ENCODE peak calls at places on chromosomes 12 and 14, in ten cellular contexts. O is Caco-2, M is adrenal gland, G is psoas muscle, E is testis, B is left ventricle myocardium inferior, K is BE2C, H is body of pancreas, W is heart left ventricle, D is hepatocyte. Y is an unnamed sample.

GRCh38 chr12:10143205-10143604 is 13.2 kb upstream of the CLEC7A start:
- DNase-seq in O (no peak), M (no peak), G (no peak), E (no peak), B (no peak), K (no peak), H (no peak), W (no peak), D (no peak), Y (no peak)

GRCh38 chr12:69583203-69583602 is 2.1 kb upstream of the CCT2 start:
- DNase-seq in O (peak; percentile 61), M (no peak), G (no peak), E (no peak), B (no peak), K (no peak), H (no peak), W (no peak), D (peak; percentile 30), Y (no peak)

GRCh38 chr12:42695490-42695995 is 106.0 kb upstream of the PRICKLE1 start:
- DNase-seq in O (no peak), M (no peak), G (no peak), E (peak; percentile 33), B (no peak), K (no peak), H (no peak), W (no peak), D (no peak), Y (no peak)

GRCh38 chr14:67285876-67286452 is 44.7 kb downstream of the PALS1 start:
- DNase-seq in O (peak; percentile 25), M (no peak), G (no peak), E (no peak), B (no peak), K (no peak), H (no peak), W (no peak), D (peak; percentile 77), Y (no peak)

GRCh38 chr12:64826234-64826633 is 1.8 kb downstream of the TBC1D30 start:
- DNase-seq in O (no peak), M (peak; percentile 60), G (peak; percentile 53), E (peak; percentile 81), B (peak; percentile 51), K (no peak), H (peak; percentile 67), W (peak; percentile 39), D (peak; percentile 78), Y (peak; percentile 44)

GRCh38 chr14:91493169-91493568 is 16.9 kb downstream of the PPP4R3A start:
- DNase-seq in O (peak; percentile 13), M (no peak), G (no peak), E (no peak), B (no peak), K (no peak), H (no peak), W (no peak), D (no peak), Y (no peak)

GRCh38 chr12:3119192-3119744 is 42.1 kb downstream of the TSPAN9 start:
- DNase-seq in O (no peak), M (no peak), G (no peak), E (no peak), B (no peak), K (no peak), H (no peak), W (no peak), D (no peak), Y (no peak)

GRCh38 chr12:130482448-130482847 is 144.8 kb downstream of the PIWIL1 start:
- DNase-seq in O (no peak), M (no peak), G (no peak), E (no peak), B (no peak), K (no peak), H (no peak), W (no peak), D (no peak), Y (no peak)

GRCh38 chr12:50061946-50062725 is 4.7 kb downstream of the ASIC1 start:
- DNase-seq in O (no peak), M (no peak), G (peak; percentile 23), E (no peak), B (no peak), K (no peak), H (no peak), W (no peak), D (no peak), Y (no peak)

GRCh38 chr12:96220902-96221301 is 26.7 kb downstream of the ELK3 start:
- DNase-seq in O (no peak), M (no peak), G (no peak), E (no peak), B (peak; percentile 86), K (no peak), H (no peak), W (peak; percentile 71), D (no peak), Y (peak; percentile 71)

GRCh38 chr14:64789696-64790095 is 85.5 kb downstream of the PLEKHG3 start:
- DNase-seq in O (no peak), M (no peak), G (no peak), E (no peak), B (no peak), K (no peak), H (no peak), W (no peak), D (no peak), Y (no peak)

GRCh38 chr14:67232631-67233030 is 8.6 kb upstream of the PALS1 start:
- DNase-seq in O (no peak), M (no peak), G (no peak), E (no peak), B (no peak), K (no peak), H (no peak), W (no peak), D (no peak), Y (no peak)

GRCh38 chr12:44774815-44775411 is 101.2 kb downstream of the NELL2 start:
- DNase-seq in O (peak; percentile 74), M (no peak), G (no peak), E (peak; percentile 74), B (no peak), K (peak; percentile 54), H (peak; percentile 44), W (no peak), D (peak; percentile 34), Y (no peak)

GRCh38 chr12:7588703-7589329 is 76.9 kb downstream of the APOBEC1 start:
- DNase-seq in O (peak; percentile 77), M (peak; percentile 53), G (no peak), E (peak; percentile 86), B (no peak), K (peak; percentile 51), H (peak; percentile 69), W (peak; percentile 31), D (peak; percentile 65), Y (no peak)

GRCh38 chr12:82596484-82596883 is 90.2 kb upstream of the TMTC2 start:
- DNase-seq in O (no peak), M (no peak), G (no peak), E (no peak), B (no peak), K (no peak), H (no peak), W (no peak), D (no peak), Y (no peak)

GRCh38 chr14:65228436-65228835 is 126.1 kb upstream of the MAX start:
- DNase-seq in O (no peak), M (no peak), G (no peak), E (no peak), B (no peak), K (no peak), H (no peak), W (no peak), D (no peak), Y (no peak)

DNA sequence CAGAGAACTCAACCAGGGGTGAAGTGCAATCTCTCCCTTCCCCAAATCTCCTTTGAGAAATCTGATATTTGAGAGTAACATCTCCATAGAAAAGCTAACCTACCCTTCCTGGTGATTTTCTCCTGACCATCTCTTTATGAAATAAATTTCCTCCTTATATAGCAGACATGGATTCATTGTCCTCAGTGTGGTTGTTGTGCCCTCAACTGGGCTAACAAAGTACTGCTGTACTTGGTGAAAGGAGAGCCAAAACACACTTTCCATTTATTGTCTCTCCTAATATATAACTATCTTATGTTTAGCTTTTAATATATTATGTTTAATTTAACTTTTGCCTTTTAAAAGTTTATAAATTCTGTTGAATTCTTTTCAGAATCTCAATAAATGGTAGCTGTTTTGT is 65.1 kb upstream of the SLCO1B1 start:
- DNase-seq in O (peak; percentile 33), M (no peak), G (no peak), E (peak; percentile 18), B (no peak), K (no peak), H (no peak), W (no peak), D (peak; percentile 11), Y (no peak)
- TF ChIP-seq CTCF in O (peak; percentile 41), M (no peak), G (no peak), E (no peak), B (peak; percentile 51), K (peak; percentile 36), H (peak; percentile 20), W (no peak), D (peak; percentile 48), Y (peak; percentile 16)

GRCh38 chr14:20008156-20008555 is 6.2 kb downstream of the OR4Q2 start:
- DNase-seq in O (no peak), M (no peak), G (no peak), E (no peak), B (no peak), K (no peak), H (no peak), W (no peak), D (no peak), Y (no peak)
- H3K4me1 ChIP-seq in O (no peaks in the 10 kb centered on the region), M (no peaks in the 10 kb centered on the region), G (no peaks in the 10 kb centered on the region), E (no peaks in the 10 kb centered on the region), B (no peaks in the 10 kb centered on the region), K (no peaks in the 10 kb centered on the region), H (no peaks in the 10 kb centered on the region), W (no peaks in the 10 kb centered on the region), D (no peaks in the 10 kb centered on the region), Y (no peaks in the 10 kb centered on the region)

DNA sequence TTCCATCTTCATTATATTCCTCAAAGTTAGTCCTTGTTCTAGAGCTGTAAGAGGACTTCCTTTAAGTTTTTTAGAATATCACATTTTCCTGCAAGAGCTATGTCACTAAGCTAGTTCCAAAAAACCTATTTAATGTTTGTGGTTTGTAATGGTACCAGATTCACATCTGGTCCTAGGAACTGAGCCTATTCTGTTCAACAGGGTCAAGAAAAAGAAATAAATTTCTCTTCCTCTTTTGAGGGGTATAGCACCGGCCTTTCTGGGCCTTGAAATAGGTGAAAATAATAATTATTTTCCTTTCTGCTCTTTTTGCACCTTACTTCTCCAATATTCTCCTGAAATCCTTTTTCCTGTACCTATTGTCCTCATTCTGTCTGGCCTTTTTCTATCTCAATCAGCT is 3.6 kb upstream of the STXBP6 start:
- DNase-seq in O (no peak), M (no peak), G (no peak), E (no peak), B (no peak), K (no peak), H (no peak), W (no peak), D (no peak), Y (no peak)
- TF ChIP-seq CTCF in O (no peak), M (no peak), G (no peak), E (no peak), B (no peak), K (no peak), H (no peak), W (no peak), D (no peak), Y (no peak)

DNA sequence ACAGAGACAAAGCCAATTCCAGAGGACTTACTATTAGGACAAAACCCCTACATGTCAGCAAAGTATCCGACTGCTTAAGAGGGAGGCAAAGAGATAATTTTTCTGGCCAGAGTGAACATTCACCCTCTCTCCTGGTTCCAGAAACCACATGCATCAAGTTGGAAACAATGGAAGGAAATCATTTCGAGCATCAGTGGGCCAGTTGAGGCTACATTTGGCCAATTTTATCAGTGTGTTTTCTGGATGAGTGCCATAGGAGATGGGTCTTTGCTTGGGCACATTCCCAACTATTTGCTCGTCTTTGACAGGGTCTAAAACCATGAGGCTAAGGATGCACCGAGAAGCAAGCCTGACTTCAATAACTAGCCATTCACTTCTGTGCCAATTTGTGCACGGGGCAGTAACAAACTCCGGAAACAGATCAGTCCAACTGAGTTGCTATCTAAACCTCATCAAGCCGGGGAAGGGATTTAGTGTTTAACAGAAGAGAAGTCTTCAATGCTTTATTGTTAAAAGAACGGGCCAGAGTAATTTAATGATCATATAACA is 17.4 kb downstream of the EGLN3 start:
- DNase-seq in O (no peak), M (no peak), G (no peak), E (no peak), B (no peak), K (peak; percentile 41), H (no peak), W (no peak), D (no peak), Y (no peak)
- H3K4me1 ChIP-seq in O (peaks cover 7% of the 10 kb centered on the region), M (peaks cover 1% of the 10 kb centered on the region), G (peaks cover 46% of the 10 kb centered on the region), E (peaks cover 3% of the 10 kb centered on the region), B (peaks cover 84% of the 10 kb centered on the region), K (peaks cover 32% of the 10 kb centered on the region), H (peaks cover 9% of the 10 kb centered on the region), W (peaks cover 78% of the 10 kb centered on the region), D (peaks cover 13% of the 10 kb centered on the region), Y (peaks cover 84% of the 10 kb centered on the region)

Y was measured in heart right ventricle.